ENCODE peak calls at places on chromosomes 7 and 10, in seven cellular contexts. H, Z, F, E, R, C and Q are unnamed samples.
A peak's percentile ranks its signal among the peaks of the same experiment; 100 is the strongest.

GRCh38 chr10:43965033-43965917 is 316.6 kb upstream of the ZNF32 start:
- DNase-seq in R (no peak), C (no peak), E (no peak), F (no peak), H (no peak), Z (peak; percentile 46), Q (no peak)

GRCh38 chr10:127563718-127564553 is 14.8 kb downstream of the NPS start:
- DNase-seq in R (peak; percentile 43), C (no peak), Z (no peak), E (no peak), F (no peak), H (peak; percentile 60), Q (no peak)

GRCh38 chr7:468681-469590 is 50.7 kb downstream of the PDGFA start:
- DNase-seq in Z (no peak), R (no peak), H (peak; percentile 26), C (no peak), F (no peak), E (no peak), Q (no peak)

GRCh38 chr10:79084012-79084971 is 15.5 kb downstream of the ZMIZ1 start:
- DNase-seq in F (no peak), C (peak; percentile 82), E (no peak), Z (no peak), H (peak; percentile 79), R (peak; percentile 16), Q (peak; percentile 45)

GRCh38 chr7:120043250-120043649 is 229.7 kb upstream of the KCND2 start:
- DNase-seq in H (no peak), C (no peak), E (no peak), R (no peak), F (no peak), Z (peak; percentile 88), Q (no peak)

GRCh38 chr10:130659528-130659927 is 523.3 kb downstream of the GLRX3 start:
- DNase-seq in H (no peak), Z (no peak), E (no peak), C (no peak), F (no peak), R (no peak), Q (no peak)

GRCh38 chr10:6019796-6020195 is 42.4 kb downstream of the IL2RA start:
- DNase-seq in E (no peak), F (no peak), R (no peak), Z (no peak), H (no peak), C (no peak), Q (no peak)

GRCh38 chr7:774161-775109 is 47.4 kb upstream of the PRKAR1B start:
- DNase-seq in H (peak; percentile 96), E (no peak), Z (no peak), C (no peak), R (peak; percentile 79), F (peak; percentile 26), Q (no peak)

GRCh38 chr7:14201353-14201752 is 211.9 kb upstream of the ETV1 start:
- DNase-seq in C (no peak), H (no peak), E (no peak), F (no peak), Z (no peak), R (no peak), Q (no peak)

GRCh38 chr10:78859769-78860168 is 209.0 kb upstream of the ZMIZ1 start:
- DNase-seq in Z (no peak), R (no peak), C (no peak), F (no peak), E (no peak), H (no peak), Q (no peak)

GRCh38 chr7:93055543-93056107 is 62.2 kb downstream of the SAMD9 start:
- DNase-seq in E (no peak), H (peak; percentile 59), C (peak; percentile 17), F (no peak), R (peak; percentile 43), Z (peak; percentile 43), Q (no peak)

GRCh38 chr7:122727354-122727753 is 24.6 kb upstream of the RNF148 start:
- DNase-seq in H (no peak), R (no peak), C (no peak), F (no peak), E (no peak), Z (no peak), Q (no peak)

GRCh38 chr7:123437447-123437995 is 96.9 kb downstream of the IQUB start:
- DNase-seq in Z (no peak), H (no peak), E (no peak), C (no peak), R (no peak), F (no peak), Q (no peak)

GRCh38 chr10:69639291-69640195 is 9.5 kb downstream of the FAM241B start:
- DNase-seq in Z (peak; percentile 55), E (peak; percentile 48), C (peak; percentile 42), H (peak; percentile 92), F (peak; percentile 45), R (peak; percentile 70), Q (peak; percentile 5)

GRCh38 chr7:20786779-20787651 is at the start of gene SP8:
- DNase-seq in C (no peak), Z (no peak), R (peak; percentile 77), F (no peak), E (no peak), H (peak; percentile 95), Q (no peak)

GRCh38 chr10:26517141-26517890 is 79.2 kb downstream of the APBB1IP start:
- DNase-seq in H (no peak), C (no peak), F (no peak), E (no peak), R (no peak), Z (no peak), Q (no peak)

GRCh38 chr10:75159519-75159918 is 48.1 kb downstream of the SAMD8 start:
- DNase-seq in C (no peak), F (no peak), E (peak; percentile 4), R (no peak), Z (no peak), H (no peak), Q (no peak)

GRCh38 chr10:4532976-4533375 is 293.0 kb upstream of the AKR1E2 start:
- DNase-seq in C (peak; percentile 52), H (no peak), R (no peak), E (no peak), Z (no peak), F (no peak), Q (no peak)

GRCh38 chr7:96330193-96330592 is 8.3 kb upstream of the SLC25A13 start:
- DNase-seq in R (no peak), Z (no peak), H (no peak), C (no peak), E (no peak), F (no peak), Q (no peak)

GRCh38 chr10:132608511-132609195 is 71.1 kb downstream of the INPP5A start:
- DNase-seq in F (no peak), Z (no peak), E (no peak), C (no peak), H (peak; percentile 62), R (no peak), Q (no peak)

GRCh38 chr7:12093365-12093764 is 117.7 kb upstream of the TMEM106B start:
- DNase-seq in F (no peak), E (no peak), Z (no peak), H (no peak), R (no peak), C (no peak), Q (no peak)

GRCh38 chr10:48612241-48612943 is 7.5 kb upstream of the ARHGAP22 start:
- DNase-seq in F (no peak), Z (no peak), C (no peak), R (no peak), E (no peak), H (no peak), Q (no peak)

GRCh38 chr7:96354881-96355280 is 33.0 kb upstream of the SLC25A13 start:
- DNase-seq in E (no peak), F (no peak), H (no peak), C (no peak), Z (no peak), R (no peak), Q (no peak)

GRCh38 chr10:1526427-1527055 is 210.8 kb downstream of the ADARB2 start:
- DNase-seq in R (peak; percentile 20), C (no peak), Z (no peak), H (peak; percentile 70), E (no peak), F (no peak), Q (no peak)

GRCh38 chr10:127148066-127148932 is 48.1 kb downstream of the INSYN2A start:
- DNase-seq in C (peak; percentile 55), Z (peak; percentile 88), R (no peak), F (no peak), E (no peak), H (no peak), Q (peak; percentile 36)

GRCh38 chr7:152956006-152956405 is 196.5 kb downstream of the ACTR3B start:
- DNase-seq in E (no peak), H (peak; percentile 56), C (no peak), R (no peak), F (no peak), Z (no peak), Q (no peak)

GRCh38 chr7:97126483-97127171 is 9.1 kb downstream of the SDHAF3 start:
- DNase-seq in Z (no peak), C (no peak), R (no peak), F (no peak), H (peak; percentile 36), E (no peak), Q (no peak)

GRCh38 chr10:103181244-103181643 is 11.8 kb downstream of the NT5C2 start:
- DNase-seq in F (no peak), E (no peak), Z (no peak), H (no peak), R (no peak), C (no peak), Q (no peak)

GRCh38 chr7:5758753-5759330 is 22.6 kb downstream of the RNF216 start:
- DNase-seq in F (no peak), R (no peak), E (no peak), Z (no peak), C (no peak), H (no peak), Q (no peak)

GRCh38 chr10:8037941-8038894 is 16.3 kb upstream of the GATA3 start:
- DNase-seq in H (peak; percentile 22), C (no peak), F (no peak), Z (no peak), E (no peak), R (no peak), Q (no peak)

GRCh38 chr10:31359979-31360378 is 41.0 kb downstream of the ZEB1 start:
- DNase-seq in H (no peak), C (no peak), R (no peak), Z (no peak), F (no peak), E (no peak), Q (no peak)

GRCh38 chr7:149460493-149461330 is at the start of gene ZNF777:
- DNase-seq in Z (peak; percentile 75), R (peak; percentile 93), H (peak; percentile 90), F (peak; percentile 64), C (peak; percentile 81), E (peak; percentile 67), Q (peak; percentile 49)

GRCh38 chr10:1309237-1309968 is 253.2 kb downstream of the WDR37 start:
- DNase-seq in H (peak; percentile 79), Z (no peak), C (no peak), R (no peak), F (no peak), E (no peak), Q (no peak)

GRCh38 chr10:97796651-97797050 is 24.9 kb upstream of the SFRP5 start:
- DNase-seq in F (no peak), H (no peak), E (no peak), C (no peak), Z (no peak), R (no peak), Q (no peak)

GRCh38 chr10:29728541-29729049 is 93.8 kb upstream of the SVIL start:
- DNase-seq in E (no peak), C (no peak), F (no peak), R (no peak), H (peak; percentile 52), Z (no peak), Q (no peak)

GRCh38 chr7:35286422-35286821 is 32.5 kb upstream of the TBX20 start:
- DNase-seq in H (no peak), F (no peak), E (no peak), R (no peak), C (no peak), Z (no peak), Q (no peak)